ENCODE peak calls at places on chromosomes 13 and 19, in five cellular contexts. W is hepatocyte, F is upper lobe of right lung, D is IMR-90, T is cardiac muscle cell. L is an unnamed sample.

GRCh38 chr13:67769987-67770341 is 539.8 kb upstream of the PCDH9 start:
- DNase-seq in W (no peak), F (no peak), D (no peak), T (no peak), L (no peak)

GRCh38 chr13:111865826-111866225 is 201.1 kb upstream of the SOX1 start:
- DNase-seq in W (no peak), F (no peak), D (no peak), T (no peak), L (no peak)

GRCh38 chr19:45878043-45878794 is 7.7 kb downstream of the IRF2BP1 start:
- DNase-seq in W (peak; percentile 71), F (peak; percentile 79), D (no peak), T (no peak), L (no peak)

GRCh38 chr13:79434578-79434977 is 28.5 kb upstream of the RBM26 start:
- DNase-seq in W (no peak), F (no peak), D (peak; percentile 42), T (no peak), L (peak; percentile 19)

GRCh38 chr19:8363803-8364771 is at the start of gene ANGPTL4:
- DNase-seq in W (peak; percentile 75), F (peak; percentile 77), D (peak; percentile 55), T (peak; percentile 66), L (peak; percentile 74)

GRCh38 chr13:102913924-102914628 is 68.2 kb downstream of the ERCC5 start:
- DNase-seq in W (no peak), F (no peak), D (peak; percentile 16), T (no peak), L (peak; percentile 39)

GRCh38 chr13:30159446-30159839 is 147.9 kb downstream of the KATNAL1 start:
- DNase-seq in W (no peak), F (no peak), D (peak; percentile 94), T (no peak), L (peak; percentile 91)

GRCh38 chr13:49367640-49368431 is 76.0 kb downstream of the CAB39L start:
- DNase-seq in W (no peak), F (no peak), D (no peak), T (no peak), L (no peak)

GRCh38 chr19:21677696-21678418 is 89.5 kb downstream of the ZNF100 start:
- DNase-seq in W (no peak), F (no peak), D (no peak), T (no peak), L (no peak)

GRCh38 chr13:36530050-36530789 is 97.9 kb downstream of the CCNA1 start:
- DNase-seq in W (no peak), F (peak; percentile 64), D (no peak), T (no peak), L (peak; percentile 85)

GRCh38 chr13:74778946-74779345 is 644.7 kb upstream of the KLF12 start:
- DNase-seq in W (no peak), F (no peak), D (peak; percentile 35), T (no peak), L (no peak)

GRCh38 chr13:40613192-40613818 is 53.1 kb downstream of the FOXO1 start:
- DNase-seq in W (no peak), F (no peak), D (no peak), T (peak; percentile 15), L (no peak)

GRCh38 chr19:41934849-41935374 is 6.7 kb upstream of the ERFL start:
- DNase-seq in W (peak; percentile 82), F (peak; percentile 84), D (peak; percentile 49), T (peak; percentile 78), L (peak; percentile 37)

GRCh38 chr13:31236211-31236786 is 36.5 kb downstream of the B3GLCT start:
- DNase-seq in W (peak; percentile 72), F (no peak), D (peak; percentile 54), T (peak; percentile 40), L (peak; percentile 54)

GRCh38 chr19:995051-995827 is 5.0 kb upstream of the GRIN3B start:
- DNase-seq in W (no peak), F (peak; percentile 84), D (no peak), T (no peak), L (no peak)

GRCh38 chr13:106527806-106528205 is 7.7 kb downstream of the EFNB2 start:
- DNase-seq in W (no peak), F (no peak), D (no peak), T (peak; percentile 65), L (no peak)

GRCh38 chr13:107185889-107186288 is 618.0 kb upstream of the ARGLU1 start:
- DNase-seq in W (no peak), F (no peak), D (peak; percentile 84), T (no peak), L (peak; percentile 45)

GRCh38 chr13:26531751-26532150 is 25.7 kb upstream of the WASF3 start:
- DNase-seq in W (no peak), F (no peak), D (no peak), T (no peak), L (no peak)

GRCh38 chr13:111626371-111627305 is 306.2 kb downstream of the TEX29 start:
- DNase-seq in W (no peak), F (no peak), D (no peak), T (no peak), L (no peak)

GRCh38 chr13:83992566-83993358 is 110.5 kb upstream of the SLITRK1 start:
- DNase-seq in W (no peak), F (no peak), D (no peak), T (no peak), L (no peak)

GRCh38 chr13:62879071-62879470 is 1463.4 kb upstream of the PCDH20 start:
- DNase-seq in W (no peak), F (no peak), D (peak; percentile 77), T (no peak), L (peak; percentile 60)

GRCh38 chr13:36880961-36881360 is 39.1 kb downstream of the SMAD9 start:
- DNase-seq in W (no peak), F (no peak), D (peak; percentile 15), T (no peak), L (no peak)

GRCh38 chr13:80177327-80177726 is 163.6 kb downstream of the SPRY2 start:
- DNase-seq in W (no peak), F (no peak), D (no peak), T (no peak), L (no peak)

GRCh38 chr19:6048808-6049405 is 61.4 kb downstream of the RFX2 start:
- DNase-seq in W (peak; percentile 88), F (peak; percentile 82), D (peak; percentile 65), T (peak; percentile 83), L (peak; percentile 71)

GRCh38 chr13:99495478-99496321 is 5.6 kb upstream of the TM9SF2 start:
- DNase-seq in W (no peak), F (no peak), D (no peak), T (no peak), L (no peak)
- H3K4me3 ChIP-seq in W (no peak overlapping the region), F (peak overlapping the region; percentile 50), D (peak overlapping the region; percentile 29), T (no peak overlapping the region), L (no peak overlapping the region)

DNA sequence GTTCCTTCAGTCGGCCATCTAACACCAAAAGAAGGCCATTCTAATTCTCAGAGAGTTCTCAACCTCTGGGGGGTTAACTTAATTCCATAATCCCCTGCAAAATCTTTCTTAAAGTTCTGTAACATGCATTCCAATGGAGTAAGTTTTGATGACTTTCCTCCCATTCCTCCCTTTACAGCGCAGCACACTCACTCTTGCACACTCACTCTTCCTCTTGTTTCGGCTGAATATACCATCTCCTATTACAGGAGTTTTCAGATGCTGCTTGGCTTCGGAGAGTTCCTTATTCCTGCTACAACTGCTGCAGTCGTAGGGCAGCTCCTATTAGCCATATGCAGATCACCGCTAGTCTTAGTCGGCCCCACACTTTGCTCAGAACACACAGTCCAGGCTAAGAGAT is 53.6 kb downstream of the OR10H4 start:
- DNase-seq in W (no peak), F (no peak), D (peak; percentile 20), T (no peak), L (no peak)
- H3K4me3 ChIP-seq in W (no peak overlapping the region), F (peak overlapping the region; percentile 32), D (peak overlapping the region; percentile 31), T (no peak overlapping the region), L (no peak overlapping the region)

GRCh38 chr13:51626749-51627148 is 42.5 kb downstream of the WDFY2 start:
- DNase-seq in W (no peak), F (no peak), D (no peak), T (no peak), L (no peak)
- H3K4me3 ChIP-seq in W (no peak overlapping the region), F (no peak overlapping the region), D (no peak overlapping the region), T (no peak overlapping the region), L (no peak overlapping the region)

GRCh38 chr19:43639507-43640423 is at the start of gene CADM4:
- DNase-seq in W (peak; percentile 63), F (peak; percentile 75), D (no peak), T (peak; percentile 71), L (no peak)

GRCh38 chr19:43638214-43638990 is 1.2 kb downstream of the CADM4 start:
- DNase-seq in W (no peak), F (no peak), D (no peak), T (no peak), L (no peak)

GRCh38 chr19:43640424-43640757 is 741 bp upstream of the CADM4 start:
- DNase-seq in W (no peak), F (no peak), D (no peak), T (no peak), L (no peak)

GRCh38 chr19:43641333-43641732 is 1.7 kb upstream of the CADM4 start:
- DNase-seq in W (no peak), F (no peak), D (no peak), T (no peak), L (no peak)

GRCh38 chr19:43638991-43639494 is 607 bp downstream of the CADM4 start:
- DNase-seq in W (no peak), F (no peak), D (no peak), T (no peak), L (no peak)
- H3K4me3 ChIP-seq in W (peak overlapping the region; percentile 26), F (no peak overlapping the region), D (peak overlapping the region; percentile 4), T (peak overlapping the region; percentile 65), L (peak overlapping the region; percentile 26)